ENCODE peak calls at places on chromosomes 3 and 15, in four cellular contexts. N, A, E and R are unnamed samples.

GRCh38 chr3:103410231-103410630 is 975.4 kb downstream of the ZPLD1 start:
- DNase-seq in N (peak), A (no peak), E (no peak), R (no peak)

GRCh38 chr3:38114875-38115644 is 21.9 kb downstream of the ACAA1 start:
- DNase-seq in N (no peak), A (no peak), E (no peak), R (no peak)

GRCh38 chr3:108410531-108410984 is 99.8 kb downstream of the MYH15 start:
- DNase-seq in N (no peak), A (no peak), E (no peak), R (no peak)

GRCh38 chr3:176994876-176995781 is 202.2 kb downstream of the TBL1XR1 start:
- DNase-seq in N (no peak), A (no peak), E (no peak), R (no peak)

GRCh38 chr3:152302521-152303021 is 33.8 kb downstream of the MBNL1 start:
- DNase-seq in N (no peak), A (peak), E (peak), R (no peak)

GRCh38 chr3:140420621-140421357 is 257.1 kb upstream of the TRIM42 start:
- DNase-seq in N (no peak), A (peak), E (peak), R (no peak)

GRCh38 chr15:100559330-100559729 is 30.6 kb upstream of the CERS3 start:
- DNase-seq in N (no peak), A (peak), E (peak), R (peak)

GRCh38 chr3:170840291-170840859 is 29.6 kb downstream of the RPL22L1 start:
- DNase-seq in N (no peak), A (peak), E (no peak), R (no peak)

GRCh38 chr3:187491371-187491770 is 123.2 kb downstream of the RTP4 start:
- DNase-seq in N (no peak), A (no peak), E (no peak), R (no peak)

GRCh38 chr3:149480326-149481017 is 6.0 kb downstream of the TM4SF4 start:
- DNase-seq in N (peak), A (peak), E (peak), R (no peak)

GRCh38 chr15:43204016-43204901 is 16.6 kb downstream of the EPB42 start:
- DNase-seq in N (peak), A (peak), E (peak), R (no peak)

GRCh38 chr15:49366496-49366895 is 56.5 kb upstream of the FGF7 start:
- DNase-seq in N (no peak), A (no peak), E (no peak), R (no peak)

GRCh38 chr15:67833504-67834248 is 6.2 kb downstream of the RNU6-1 start:
- DNase-seq in N (no peak), A (no peak), E (no peak), R (no peak)

GRCh38 chr3:193573403-193573802 is 18.7 kb upstream of the ATP13A4 start:
- DNase-seq in N (no peak), A (peak), E (no peak), R (no peak)

GRCh38 chr15:80780416-80781221 is 1.4 kb downstream of the CEMIP start:
- DNase-seq in N (peak), A (peak), E (no peak), R (no peak)

GRCh38 chr15:90594297-90594696 is 64.6 kb downstream of the CRTC3 start:
- DNase-seq in N (no peak), A (peak), E (no peak), R (peak)

DNA sequence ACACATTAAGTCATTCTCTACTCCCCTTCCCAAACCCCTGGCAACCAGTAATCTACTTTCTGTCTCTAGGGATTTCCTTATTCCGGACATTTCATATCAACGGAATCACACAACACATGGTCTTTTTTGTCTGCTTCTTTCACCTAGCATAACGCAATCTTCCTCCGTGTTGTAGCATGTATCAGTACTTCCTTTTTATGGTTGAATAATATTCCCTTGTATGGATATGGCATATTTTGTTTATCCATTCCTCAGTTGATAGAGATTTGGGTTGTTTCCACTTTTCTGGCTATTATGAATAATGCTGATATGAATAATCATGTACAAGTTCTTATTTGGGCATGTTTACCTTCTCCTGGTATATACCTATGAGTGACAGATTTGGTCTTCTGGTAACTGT is 63.1 kb downstream of the TRANK1 start:
- DNase-seq in N (no peak), A (no peak), E (no peak), R (no peak)
- TF ChIP-seq CTCF in N (no peak), A (no peak), E (no peak), R (no peak)

GRCh38 chr3:164476631-164477030 is 601.7 kb downstream of the SI start:
- DNase-seq in N (no peak), A (no peak), E (no peak), R (no peak)
- TF ChIP-seq CTCF in N (no peak), A (no peak), E (no peak), R (no peak)

GRCh38 chr3:123193448-123194101 is 8.2 kb upstream of the SEC22A start:
- DNase-seq in N (no peak), A (no peak), E (no peak), R (no peak)
- TF ChIP-seq CTCF in N (no peak), A (no peak), E (no peak), R (no peak)

DNA sequence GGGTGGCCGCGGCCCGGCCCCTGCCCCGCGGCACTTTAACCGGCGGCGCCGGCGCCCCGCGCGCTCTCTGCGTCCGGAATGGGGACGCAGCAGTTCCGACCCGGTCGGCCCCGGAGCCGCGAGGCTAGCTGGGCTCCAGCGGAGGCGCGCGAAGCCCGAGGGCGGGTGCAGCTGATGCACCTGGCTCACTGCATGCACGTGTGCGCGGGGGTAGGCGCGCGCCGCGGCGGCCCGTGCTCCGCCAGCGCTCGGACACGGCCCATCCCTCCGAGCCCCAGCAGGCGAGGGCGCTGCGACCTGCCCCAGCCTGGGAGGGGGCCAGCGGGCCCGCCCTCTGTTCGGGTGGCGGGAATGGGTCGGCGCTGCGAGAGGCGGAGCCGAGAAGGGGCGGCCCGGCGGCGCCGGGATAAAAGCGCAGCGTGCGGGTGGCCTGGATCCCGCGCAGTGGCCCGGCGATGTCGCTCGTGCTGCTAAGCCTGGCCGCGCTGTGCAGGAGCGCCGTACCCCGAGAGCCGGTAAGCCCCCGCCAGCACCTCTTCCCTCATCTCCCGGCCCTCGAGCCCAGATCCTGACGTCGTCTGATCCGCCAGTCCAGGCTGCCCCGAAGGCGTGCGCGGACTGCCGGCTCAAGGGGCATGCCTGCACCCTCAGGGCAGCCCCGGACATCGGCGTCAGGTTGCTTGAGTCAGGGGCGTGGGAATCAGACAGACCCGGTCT is at the start of the genes CHDH and IL17RB:
- DNase-seq in N (no peak), A (peak), E (no peak), R (no peak)
- TF ChIP-seq CTCF in N (no peak), A (no peak), E (no peak), R (no peak)

DNA sequence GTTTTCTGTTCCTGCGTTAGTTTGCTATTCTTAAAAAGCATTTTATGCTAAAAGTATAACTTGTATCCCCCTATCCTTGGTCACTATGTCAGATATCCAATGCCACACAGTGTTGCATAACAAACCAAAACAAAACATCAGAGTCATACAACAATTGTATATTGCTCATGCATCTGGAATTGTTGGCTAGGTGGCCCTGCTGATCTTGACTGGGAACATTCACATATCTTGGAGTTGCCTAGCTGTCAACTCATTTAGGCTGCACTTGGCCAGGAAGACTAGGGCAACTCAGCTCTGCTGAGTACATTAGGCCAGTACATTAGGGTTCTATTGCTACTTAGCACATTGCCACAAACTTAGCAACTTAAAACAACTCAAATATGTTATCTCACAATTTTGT is 706.5 kb upstream of the UBE2E2 start:
- DNase-seq in N (no peak), A (no peak), E (no peak), R (no peak)
- TF ChIP-seq CTCF in N (no peak), A (no peak), E (no peak), R (no peak)

DNA sequence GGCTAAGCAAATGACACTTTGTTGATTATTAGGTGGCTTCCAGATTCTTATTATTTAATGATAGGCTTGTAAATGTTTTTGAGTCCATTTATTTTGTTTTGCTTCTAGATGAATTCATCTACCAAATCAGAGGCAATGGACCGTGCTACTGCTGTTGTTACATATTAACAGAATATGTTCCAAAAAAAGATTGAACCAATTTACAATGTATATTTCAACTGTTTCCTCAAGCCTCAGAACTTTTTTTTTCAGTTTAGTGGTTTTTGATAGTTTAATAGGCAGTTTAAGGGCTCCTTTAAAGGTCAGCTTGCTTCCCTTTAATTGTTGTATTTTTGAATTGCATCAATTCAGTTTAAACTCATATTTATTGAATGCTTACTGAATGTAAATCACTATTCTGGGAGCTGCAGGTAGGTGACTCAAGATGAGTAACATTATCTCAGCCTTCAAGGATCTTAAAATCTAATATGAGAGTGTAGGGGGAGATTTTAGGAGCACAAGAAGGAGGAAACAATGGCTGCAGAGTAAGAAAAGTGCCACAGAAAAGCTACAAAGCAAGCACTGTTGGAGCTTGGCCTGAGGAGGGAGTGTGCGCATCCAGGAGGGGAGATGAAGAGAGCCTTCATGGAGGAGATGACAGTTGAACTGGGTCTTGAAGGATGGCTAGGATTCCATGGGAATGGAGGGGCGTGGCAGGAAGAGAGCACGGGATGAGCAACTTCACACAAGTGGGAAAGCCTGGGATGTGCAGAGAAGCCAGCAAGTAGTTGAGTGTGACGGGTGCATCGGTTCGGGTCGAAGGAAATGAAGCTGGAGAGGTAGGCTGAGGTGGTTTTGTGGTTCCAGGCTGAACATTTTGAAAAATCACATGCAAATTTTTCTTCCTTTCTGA is 14.7 kb downstream of the MAP2K1 start:
- DNase-seq in N (no peak), A (peak), E (no peak), R (no peak)
- TF ChIP-seq CTCF in N (peak), A (no peak), E (no peak), R (peak)

DNA sequence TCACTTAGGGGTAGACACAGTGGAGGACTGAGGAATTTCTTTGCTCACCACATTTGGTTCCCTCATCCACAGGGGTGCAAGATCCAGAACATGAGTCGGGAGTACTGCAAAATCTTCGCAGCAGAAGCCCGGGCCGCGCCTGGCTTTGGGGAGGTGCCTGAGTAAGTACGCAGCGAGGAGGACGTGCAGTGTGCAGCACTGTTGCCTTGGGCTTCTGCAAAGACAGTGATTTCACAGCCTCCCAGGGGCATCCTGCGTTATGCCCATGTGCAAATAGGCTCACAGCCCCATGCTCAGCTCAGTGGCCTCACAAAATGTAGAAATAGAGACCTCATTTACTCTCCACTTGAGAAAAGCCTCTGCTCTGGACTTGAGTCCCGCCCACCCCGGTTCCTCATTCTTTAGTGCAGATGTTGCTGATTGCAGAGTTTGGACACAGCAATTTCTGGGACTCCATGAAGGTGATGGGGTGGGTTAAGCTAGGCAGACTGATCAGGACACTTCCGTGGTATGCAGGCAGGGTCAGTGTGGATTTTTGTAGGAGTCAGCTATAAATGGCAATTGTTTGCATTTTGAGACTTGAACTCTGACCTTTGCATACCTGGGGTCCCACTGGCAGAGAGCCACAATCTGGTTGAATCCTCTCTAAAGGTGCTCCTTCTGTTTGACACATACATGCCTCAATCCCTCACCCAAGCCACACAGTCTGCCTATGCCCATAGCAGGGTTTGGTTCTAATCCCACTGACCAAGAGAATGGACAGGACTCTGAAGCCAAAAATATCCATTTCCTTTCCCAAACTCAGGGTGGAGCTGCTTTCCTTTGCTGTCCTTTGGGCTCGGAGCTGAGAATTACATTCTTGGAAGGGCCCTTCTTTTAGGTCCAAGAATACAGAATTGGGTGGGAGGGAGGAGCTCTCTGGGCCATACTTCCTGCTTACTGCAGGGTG is 20.7 kb upstream of the SLC28A1 start:
- DNase-seq in N (no peak), A (peak), E (no peak), R (no peak)
- TF ChIP-seq CTCF in N (peak), A (peak), E (peak), R (no peak)